ENCODE peak calls at places on chromosomes 6 and 20, in five cellular contexts. One of them, this sample, is unnamed.
A peak's percentile ranks its signal among the peaks of the same experiment; 100 is the strongest.

GRCh38 chr20:8855315-8855714 is 213.6 kb upstream of the PLCB4 start:
- DNase-seq in iris pigment epithelial cell: peak; percentile 50
- DNase-seq in AG10803: peak; percentile 83
- DNase-seq in mucosa of descending colon: no peak
- DNase-seq in AG09319: no peak
- DNase-seq in this sample: peak; percentile 70

GRCh38 chr20:38729767-38730166 is 5.5 kb downstream of the SLC32A1 start:
- DNase-seq in iris pigment epithelial cell: no peak
- DNase-seq in AG10803: no peak
- DNase-seq in AG09319: no peak
- DNase-seq in mucosa of descending colon: no peak
- DNase-seq in this sample: no peak

GRCh38 chr6:46102123-46102522 is 27.7 kb upstream of the ENPP4 start:
- DNase-seq in mucosa of descending colon: no peak
- DNase-seq in iris pigment epithelial cell: no peak
- DNase-seq in AG10803: no peak
- DNase-seq in AG09319: no peak
- DNase-seq in this sample: no peak

GRCh38 chr6:7697820-7698623 is 27.9 kb upstream of the BMP6 start:
- DNase-seq in AG10803: peak; percentile 89
- DNase-seq in mucosa of descending colon: no peak
- DNase-seq in iris pigment epithelial cell: peak; percentile 94
- DNase-seq in AG09319: peak; percentile 79
- DNase-seq in this sample: peak; percentile 99

GRCh38 chr20:19974621-19975435 is 42.3 kb upstream of the NAA20 start:
- DNase-seq in mucosa of descending colon: peak; percentile 53
- DNase-seq in iris pigment epithelial cell: peak; percentile 97
- DNase-seq in AG10803: peak; percentile 99
- DNase-seq in AG09319: peak; percentile 94
- DNase-seq in this sample: peak; percentile 95

GRCh38 chr6:2733324-2733723 is 17.4 kb downstream of the MYLK4 start:
- DNase-seq in AG10803: no peak
- DNase-seq in mucosa of descending colon: peak; percentile 54
- DNase-seq in AG09319: no peak
- DNase-seq in iris pigment epithelial cell: no peak
- DNase-seq in this sample: peak; percentile 63

GRCh38 chr6:43978473-43979360 is 148.5 kb downstream of the MRPL14 start:
- DNase-seq in AG10803: peak; percentile 48
- DNase-seq in AG09319: no peak
- DNase-seq in iris pigment epithelial cell: no peak
- DNase-seq in mucosa of descending colon: no peak
- DNase-seq in this sample: peak; percentile 65

GRCh38 chr20:23094213-23094896 is 8.2 kb upstream of the CD93 start:
- DNase-seq in AG10803: no peak
- DNase-seq in AG09319: no peak
- DNase-seq in iris pigment epithelial cell: no peak
- DNase-seq in mucosa of descending colon: no peak
- DNase-seq in this sample: no peak